ENCODE peak calls at places on chromosomes 6 and 20, in four cellular contexts. M is effector CD4-positive, alpha-beta T cell; E is neural crest cell; H is HL-60. X is an unnamed sample.

GRCh38 chr6:28802417-28803336 is 121.1 kb downstream of the TRIM27 start:
- DNase-seq in M (no peak), E (no peak), H (no peak), X (no peak)

GRCh38 chr20:57473246-57474042 is 51.5 kb downstream of the CTCFL start:
- DNase-seq in M (no peak), E (no peak), H (peak), X (no peak)

GRCh38 chr20:17612287-17612974 is 42.6 kb downstream of the DSTN start:
- DNase-seq in M (peak), E (no peak), H (no peak), X (no peak)

GRCh38 chr20:12030470-12030869 is 112.8 kb downstream of the BTBD3 start:
- DNase-seq in M (no peak), E (no peak), H (no peak), X (no peak)

GRCh38 chr6:18632670-18633410 is 245.7 kb downstream of the RNF144B start:
- DNase-seq in M (no peak), E (no peak), H (no peak), X (no peak)

GRCh38 chr20:32350421-32350820 is 7.7 kb upstream of the ASXL1 start:
- DNase-seq in M (no peak), E (no peak), H (no peak), X (no peak)

GRCh38 chr20:20199338-20200160 is 147.2 kb downstream of the CFAP61 start:
- DNase-seq in M (no peak), E (no peak), H (no peak), X (peak)

GRCh38 chr6:87588756-87589407 is 905 bp downstream of the RARS2 start:
- DNase-seq in M (no peak), E (no peak), H (no peak), X (no peak)

GRCh38 chr20:6120491-6120988 is 2.3 kb downstream of the FERMT1 start:
- DNase-seq in M (no peak), E (no peak), H (no peak), X (no peak)

GRCh38 chr6:27495386-27496135 is 22.7 kb upstream of the ZNF184 start:
- DNase-seq in M (no peak), E (peak), H (peak), X (no peak)

GRCh38 chr6:110543106-110543505 is 66.7 kb upstream of the SLC22A16 start:
- DNase-seq in M (no peak), E (no peak), H (no peak), X (peak)

GRCh38 chr6:25112207-25112874 is 166.8 kb upstream of the CARMIL1 start:
- DNase-seq in M (no peak), E (no peak), H (no peak), X (no peak)

GRCh38 chr6:28769626-28770402 is 154.0 kb downstream of the TRIM27 start:
- DNase-seq in M (no peak), E (no peak), H (no peak), X (no peak)

GRCh38 chr20:6975326-6975725 is 207.8 kb downstream of the BMP2 start:
- DNase-seq in M (no peak), E (no peak), H (no peak), X (no peak)

GRCh38 chr6:147099974-147100373 is 104.2 kb upstream of the STXBP5 start:
- DNase-seq in M (no peak), E (no peak), H (no peak), X (no peak)

GRCh38 chr20:25196701-25197120 is 1.2 kb downstream of the ENTPD6 start:
- DNase-seq in M (no peak), E (no peak), H (no peak), X (peak)